ENCODE peak calls at places on chromosomes 16 and 17, in six cellular contexts. P is Karpas-422, F is NT2/D1, W is epithelial cell of prostate, S is endothelial cell, H is T-helper 2 cell. D is an unnamed sample.

GRCh38 chr17:79437081-79437480 is 173.8 kb downstream of the RBFOX3 start:
- DNase-seq in F (no peak), H (no peak), S (no peak), W (no peak), P (no peak), D (no peak)

GRCh38 chr17:78822552-78822951 is 18.1 kb downstream of the USP36 start:
- DNase-seq in P (no peak), S (no peak), F (no peak), H (no peak), W (no peak), D (no peak)

GRCh38 chr17:80539022-80539421 is 5.6 kb upstream of the RPTOR start:
- DNase-seq in F (no peak), P (peak; percentile 61), S (no peak), H (no peak), W (no peak), D (no peak)

GRCh38 chr16:85752511-85753420 is 1.9 kb upstream of the C16orf74 start:
- DNase-seq in P (peak; percentile 99), H (no peak), F (no peak), W (no peak), S (peak; percentile 42), D (no peak)

GRCh38 chr17:66306413-66306812 is 4.0 kb downstream of the PRKCA start:
- DNase-seq in P (no peak), W (no peak), S (no peak), F (no peak), H (no peak), D (no peak)

GRCh38 chr17:19978206-19978802 is 676 bp upstream of the AKAP10 start:
- DNase-seq in H (peak; percentile 6), P (peak; percentile 80), W (no peak), F (no peak), S (no peak), D (peak; percentile 19)

GRCh38 chr16:46949216-46949892 is 24.1 kb downstream of the DNAJA2 start:
- DNase-seq in W (no peak), S (no peak), F (no peak), H (no peak), P (no peak), D (no peak)

GRCh38 chr16:79328327-79329162 is 272.0 kb downstream of the MAF start:
- DNase-seq in S (no peak), H (no peak), F (no peak), W (no peak), P (no peak), D (no peak)

GRCh38 chr16:47342055-47342454 is 118.8 kb downstream of the ITFG1 start:
- DNase-seq in P (peak; percentile 36), S (no peak), H (no peak), W (no peak), F (no peak), D (no peak)

GRCh38 chr16:78648517-78648916 is 549.1 kb downstream of the WWOX start:
- DNase-seq in W (no peak), S (no peak), F (no peak), P (no peak), H (no peak), D (no peak)

GRCh38 chr16:11792404-11793260 is 4.4 kb downstream of the ZC3H7A start:
- DNase-seq in P (no peak), F (no peak), W (no peak), H (no peak), S (no peak), D (no peak)

GRCh38 chr16:84607694-84608093 is 10.2 kb downstream of the COTL1 start:
- DNase-seq in F (no peak), S (no peak), W (no peak), H (no peak), P (peak; percentile 85), D (no peak)

GRCh38 chr17:43803758-43804157 is 23.5 kb downstream of the CFAP97D1 start:
- DNase-seq in S (no peak), F (no peak), P (no peak), W (no peak), H (no peak), D (no peak)

GRCh38 chr17:352421-353212 is at the start of gene RPH3AL:
- DNase-seq in W (no peak), F (peak; percentile 18), P (no peak), H (no peak), S (no peak), D (no peak)

GRCh38 chr16:15888072-15888976 is at the start of gene CEP20:
- DNase-seq in S (peak; percentile 99), F (peak; percentile 99), P (peak; percentile 100), W (peak; percentile 93), H (peak; percentile 100), D (peak; percentile 99)

GRCh38 chr17:21286771-21287702 is 2.5 kb downstream of the MAP2K3 start:
- DNase-seq in H (no peak), P (no peak), W (no peak), S (no peak), F (no peak), D (no peak)

GRCh38 chr17:17575360-17576251 is 15.9 kb downstream of the PEMT start:
- DNase-seq in F (no peak), H (no peak), P (no peak), W (no peak), S (no peak), D (no peak)

GRCh38 chr17:37693328-37693727 is 50.1 kb upstream of the DDX52 start:
- DNase-seq in H (no peak), F (no peak), P (peak; percentile 67), W (no peak), S (no peak), D (no peak)

GRCh38 chr17:76932402-76933333 is 64.5 kb downstream of the MGAT5B start:
- DNase-seq in W (no peak), H (no peak), P (no peak), F (no peak), S (no peak), D (no peak)

GRCh38 chr17:879546-879945 is 97.4 kb downstream of the MRM3 start:
- DNase-seq in W (peak; percentile 87), P (peak; percentile 90), H (peak; percentile 58), S (peak; percentile 60), F (peak; percentile 75), D (peak; percentile 33)

GRCh38 chr17:80959330-80960036 is 32.2 kb upstream of the CHMP6 start:
- DNase-seq in P (no peak), F (no peak), S (no peak), H (no peak), W (no peak), D (no peak)

GRCh38 chr16:70523621-70524405 is at the start of gene SF3B3:
- DNase-seq in H (no peak), S (peak; percentile 50), F (no peak), P (no peak), W (no peak), D (peak; percentile 75)

GRCh38 chr16:57341441-57342303 is 16.9 kb upstream of the CCL22 start:
- DNase-seq in H (no peak), W (peak; percentile 100), P (no peak), S (no peak), F (no peak), D (no peak)

GRCh38 chr16:81866820-81867440 is 87.8 kb downstream of the PLCG2 start:
- DNase-seq in P (no peak), F (no peak), W (no peak), S (no peak), H (no peak), D (no peak)

GRCh38 chr17:37273419-37274051 is 102.2 kb upstream of the C17orf78 start:
- DNase-seq in P (no peak), W (no peak), F (no peak), H (no peak), S (no peak), D (no peak)

GRCh38 chr17:57463103-57463885 is 207.0 kb downstream of the MSI2 start:
- DNase-seq in H (no peak), S (no peak), P (no peak), F (no peak), W (no peak), D (no peak)

GRCh38 chr17:64278614-64279013 is 15.6 kb upstream of the TEX2 start:
- DNase-seq in P (no peak), H (no peak), F (no peak), S (peak; percentile 25), W (peak; percentile 90), D (no peak)

D was measured in natural killer cell.